ENCODE peak calls at places on chromosomes 7 and 10, in eight cellular contexts. B is suprapubic skin, O is prostate gland, Y is PC-3, V is lower lobe of right lung, D is MM.1S, Z is heart left ventricle, M is OCI-LY7. F is an unnamed sample.

GRCh38 chr10:37584643-37585042 is 272.8 kb downstream of the ZNF248 start:
- DNase-seq in Z (no peak), D (no peak), Y (peak; percentile 89), M (no peak), O (no peak), V (no peak), B (no peak), F (no peak)

GRCh38 chr7:129053938-129054437 is 923 bp downstream of the TNPO3 start:
- DNase-seq in D (no peak), M (no peak), O (no peak), V (no peak), Y (no peak), B (no peak), Z (no peak), F (no peak)

GRCh38 chr10:96495544-96495943 is 18.2 kb downstream of the TLL2 start:
- DNase-seq in M (no peak), B (peak; percentile 31), O (no peak), Z (no peak), Y (no peak), D (no peak), V (no peak), F (no peak)

GRCh38 chr7:136656516-136656915 is 211.9 kb upstream of the CHRM2 start:
- DNase-seq in Y (no peak), D (no peak), Z (no peak), O (no peak), M (no peak), B (no peak), V (no peak), F (no peak)

GRCh38 chr7:151537818-151538561 is 18.3 kb upstream of the RHEB start:
- DNase-seq in Y (no peak), Z (no peak), B (no peak), V (no peak), D (no peak), O (peak; percentile 75), M (no peak), F (no peak)

GRCh38 chr7:30888783-30889182 is 22.9 kb upstream of the AQP1 start:
- DNase-seq in B (no peak), V (no peak), D (no peak), O (no peak), M (no peak), Y (peak; percentile 74), Z (no peak), F (no peak)

GRCh38 chr10:65628777-65629176 is 1297.1 kb upstream of the LRRTM3 start:
- DNase-seq in Z (no peak), V (no peak), Y (no peak), D (no peak), O (no peak), B (no peak), M (no peak), F (no peak)

GRCh38 chr7:135616136-135616535 is 46.2 kb upstream of the STMP1 start:
- DNase-seq in M (no peak), O (no peak), V (no peak), D (no peak), Z (no peak), Y (no peak), B (no peak), F (no peak)

GRCh38 chr7:2004841-2005351 is 227.8 kb downstream of the MAD1L1 start:
- DNase-seq in D (no peak), V (peak; percentile 42), M (peak; percentile 25), Z (peak; percentile 14), Y (no peak), O (no peak), B (peak; percentile 72), F (peak; percentile 10)

GRCh38 chr7:128841961-128842673 is 11.9 kb downstream of the FLNC start:
- DNase-seq in B (no peak), V (peak; percentile 63), Y (peak; percentile 33), Z (no peak), O (no peak), D (peak; percentile 59), M (peak; percentile 66), F (peak; percentile 60)

GRCh38 chr10:5948999-5949759 is 28.2 kb downstream of the IL15RA start:
- DNase-seq in D (no peak), O (no peak), V (peak; percentile 66), Y (peak; percentile 54), M (peak; percentile 61), B (no peak), Z (peak; percentile 68), F (peak; percentile 72)

GRCh38 chr7:132414857-132415256 is 161.4 kb downstream of the PLXNA4 start:
- DNase-seq in V (no peak), B (no peak), O (no peak), D (no peak), M (no peak), Z (no peak), Y (no peak), F (no peak)

GRCh38 chr7:142158741-142159496 is 47.4 kb downstream of the MGAM2 start:
- DNase-seq in O (no peak), V (no peak), D (no peak), B (no peak), Z (no peak), M (no peak), Y (no peak), F (no peak)

GRCh38 chr10:34821587-34822585 is 6.8 kb upstream of the PARD3 start:
- DNase-seq in Y (peak; percentile 92), D (no peak), V (no peak), Z (no peak), M (no peak), O (no peak), B (no peak), F (no peak)

GRCh38 chr10:86644412-86645110 is 9.8 kb upstream of the OPN4 start:
- DNase-seq in M (peak; percentile 14), B (no peak), V (no peak), O (peak; percentile 2), D (no peak), Y (no peak), Z (no peak), F (no peak)
- TF ChIP-seq CTCF in M (peak; percentile 45), B (peak; percentile 26), V (no peak), O (no peak), D (no peak), Y (no peak), Z (peak; percentile 36), F (no peak)

GRCh38 chr10:102115775-102116174 is 4.4 kb downstream of the LDB1 start:
- DNase-seq in B (no peak), V (no peak), D (no peak), O (no peak), Z (no peak), Y (no peak), M (peak; percentile 37), F (no peak)

GRCh38 chr10:102118867-102119266 is 1.3 kb downstream of the LDB1 start:
- DNase-seq in Z (no peak), Y (no peak), V (peak; percentile 61), D (no peak), M (peak; percentile 70), O (peak; percentile 44), B (no peak), F (peak; percentile 73)

GRCh38 chr10:102119417-102120141 is 589 bp downstream of the LDB1 start:
- DNase-seq in D (peak; percentile 18), M (peak; percentile 69), Y (peak; percentile 56), B (peak; percentile 85), Z (peak; percentile 69), O (peak; percentile 89), V (peak; percentile 66), F (peak; percentile 83)

GRCh38 chr10:102114861-102115618 is 5.1 kb downstream of the LDB1 start:
- DNase-seq in B (peak; percentile 96), D (peak; percentile 83), Y (peak; percentile 81), M (peak; percentile 87), V (peak; percentile 93), Z (peak; percentile 92), O (peak; percentile 91), F (peak; percentile 93)

DNA sequence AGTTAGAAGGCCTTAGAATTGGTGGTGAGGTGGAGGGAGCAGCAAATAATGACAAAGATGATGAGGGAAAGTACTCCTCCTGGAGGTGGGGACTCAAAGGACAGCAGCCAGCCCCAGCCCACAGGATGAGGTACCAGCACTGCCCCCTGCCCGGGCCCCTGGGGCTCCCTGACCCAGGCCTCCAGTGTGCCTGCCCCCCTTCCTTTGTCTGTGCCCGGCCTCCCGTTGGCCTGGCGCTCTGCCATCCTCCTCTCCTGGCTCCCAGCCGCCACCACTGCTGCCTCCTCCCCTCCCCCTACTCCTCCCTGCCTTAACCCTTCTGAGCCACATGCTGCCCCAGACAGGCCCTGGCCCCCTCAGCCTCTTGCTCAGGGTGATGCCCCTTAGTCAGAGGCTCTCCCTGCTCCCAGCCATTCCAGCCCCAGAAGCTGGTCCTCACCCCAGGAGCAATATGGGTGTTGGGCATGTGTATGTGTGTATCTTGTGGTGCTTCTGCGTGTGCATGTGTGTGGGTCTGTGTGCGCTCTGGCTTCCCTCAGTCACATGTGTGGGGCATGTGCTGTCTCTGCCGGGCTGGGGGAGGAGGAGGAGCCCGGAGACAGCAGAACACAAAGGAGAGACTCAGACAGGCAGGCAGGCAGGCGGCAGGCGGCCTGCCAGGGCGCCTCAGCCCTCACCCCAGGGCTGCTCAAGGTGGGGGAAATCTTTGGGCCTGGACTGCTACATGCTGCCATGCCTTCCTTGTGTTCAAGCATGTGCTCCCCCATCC is 2.6 kb downstream of the LDB1 start:
- DNase-seq in Y (no peak), Z (peak; percentile 89), B (peak; percentile 85), O (peak; percentile 82), D (no peak), M (peak; percentile 49), V (peak; percentile 86), F (peak; percentile 84)
- TF ChIP-seq CTCF in Y (peak; percentile 34), Z (peak; percentile 36), B (no peak), O (no peak), D (no peak), M (peak; percentile 55), V (peak; percentile 14), F (no peak)

GRCh38 chr10:44731271-44731670 is 179.9 kb upstream of the TMEM72 start:
- DNase-seq in M (no peak), B (no peak), V (no peak), D (peak; percentile 64), O (no peak), Y (no peak), Z (no peak), F (no peak)

GRCh38 chr10:44733743-44734488 is 177.2 kb upstream of the TMEM72 start:
- DNase-seq in V (no peak), M (no peak), D (peak; percentile 18), B (no peak), Y (peak; percentile 24), Z (no peak), O (no peak), F (no peak)
- TF ChIP-seq CTCF in V (no peak), M (no peak), D (peak; percentile 48), B (no peak), Y (peak; percentile 52), Z (no peak), O (peak; percentile 13), F (no peak)

GRCh38 chr7:91957236-91957635 is 16.6 kb downstream of the AKAP9 start:
- DNase-seq in Y (no peak), V (no peak), O (no peak), B (no peak), Z (no peak), D (no peak), M (no peak), F (no peak)

GRCh38 chr7:91959023-91959422 is 18.4 kb downstream of the AKAP9 start:
- DNase-seq in D (no peak), M (no peak), Z (no peak), B (no peak), Y (no peak), O (no peak), V (no peak), F (no peak)

GRCh38 chr7:91957823-91958222 is 17.2 kb downstream of the AKAP9 start:
- DNase-seq in D (no peak), B (no peak), Y (no peak), M (no peak), Z (no peak), V (no peak), O (no peak), F (no peak)

GRCh38 chr7:91949221-91950009 is 8.8 kb downstream of the AKAP9 start:
- DNase-seq in Z (no peak), V (no peak), B (no peak), Y (peak; percentile 56), D (no peak), M (no peak), O (no peak), F (no peak)

GRCh38 chr7:91953618-91954017 is 13.0 kb downstream of the AKAP9 start:
- DNase-seq in O (no peak), D (peak; percentile 24), M (peak; percentile 32), Y (peak; percentile 18), B (no peak), Z (no peak), V (no peak), F (no peak)
- TF ChIP-seq CTCF in O (no peak), D (peak; percentile 37), M (peak; percentile 81), Y (peak; percentile 66), B (no peak), Z (peak; percentile 17), V (no peak), F (no peak)

F was measured in mucosa of descending colon.